ENCODE peak calls at places on chromosome 10, in four cellular contexts. One of them, this sample, is unnamed.

GRCh38 chr10:104150206-104150605 is 28.2 kb downstream of the SFR1 start:
- DNase-seq in NAMALWA: no peak
- DNase-seq in stomach: no peak
- DNase-seq in Kasumi-1: no peak
- DNase-seq in this sample: no peak

GRCh38 chr10:99431190-99431549 is 746 bp upstream of the GOT1 start:
- DNase-seq in stomach: peak
- DNase-seq in Kasumi-1: peak
- DNase-seq in NAMALWA: no peak
- DNase-seq in this sample: peak

GRCh38 chr10:122034149-122034756 is 45.3 kb downstream of the TACC2 start:
- DNase-seq in NAMALWA: no peak
- DNase-seq in Kasumi-1: no peak
- DNase-seq in stomach: no peak
- DNase-seq in this sample: no peak

GRCh38 chr10:50604823-50605222 is 18.9 kb downstream of the SGMS1 start:
- DNase-seq in stomach: no peak
- DNase-seq in NAMALWA: no peak
- DNase-seq in Kasumi-1: no peak
- DNase-seq in this sample: no peak

GRCh38 chr10:44935201-44935960 is 24.2 kb upstream of the RASSF4 start:
- DNase-seq in NAMALWA: no peak
- DNase-seq in stomach: no peak
- DNase-seq in Kasumi-1: no peak
- DNase-seq in this sample: no peak

GRCh38 chr10:126127630-126128029 is 231.3 kb downstream of the FANK1 start:
- DNase-seq in stomach: no peak
- DNase-seq in Kasumi-1: no peak
- DNase-seq in NAMALWA: no peak
- DNase-seq in this sample: no peak

GRCh38 chr10:129645487-129645886 is 178.4 kb downstream of the MGMT start:
- DNase-seq in stomach: no peak
- DNase-seq in NAMALWA: no peak
- DNase-seq in Kasumi-1: no peak
- DNase-seq in this sample: no peak

GRCh38 chr10:80204193-80204714 is 1.1 kb downstream of the ANXA11 start:
- DNase-seq in Kasumi-1: no peak
- DNase-seq in stomach: peak
- DNase-seq in NAMALWA: peak
- DNase-seq in this sample: no peak

GRCh38 chr10:26855186-26855585 is 5.6 kb downstream of the ABI1 start:
- DNase-seq in NAMALWA: no peak
- DNase-seq in Kasumi-1: peak
- DNase-seq in stomach: no peak
- DNase-seq in this sample: peak

GRCh38 chr10:33950216-33950615 is 615.7 kb upstream of the NRP1 start:
- DNase-seq in NAMALWA: no peak
- DNase-seq in stomach: no peak
- DNase-seq in Kasumi-1: peak
- DNase-seq in this sample: no peak

GRCh38 chr10:97321032-97321806 is 2.1 kb downstream of the FRAT1 start:
- DNase-seq in stomach: no peak
- DNase-seq in NAMALWA: no peak
- DNase-seq in Kasumi-1: peak
- DNase-seq in this sample: peak

This sample was measured in AML-193.